ENCODE peak calls at places on chromosomes 5 and 9, in seven cellular contexts. One of them, this sample, is unnamed.

GRCh38 chr5:162209005-162209605 is 141.5 kb downstream of the GABRG2 start:
- DNase-seq in psoas muscle: no peak
- DNase-seq in colonic mucosa: peak; percentile 51
- DNase-seq in spleen: no peak
- DNase-seq in AG04450: no peak
- DNase-seq in CD8-positive, alpha-beta memory T cell: no peak
- DNase-seq in stomach: peak; percentile 26
- DNase-seq in this sample: no peak

GRCh38 chr5:150661086-150661485 is at the start of gene MYOZ3:
- DNase-seq in stomach: no peak
- DNase-seq in spleen: no peak
- DNase-seq in AG04450: no peak
- DNase-seq in CD8-positive, alpha-beta memory T cell: no peak
- DNase-seq in psoas muscle: peak; percentile 63
- DNase-seq in colonic mucosa: no peak
- DNase-seq in this sample: no peak

GRCh38 chr5:135174315-135175096 is 140.5 kb upstream of the PITX1 start:
- DNase-seq in spleen: no peak
- DNase-seq in stomach: no peak
- DNase-seq in CD8-positive, alpha-beta memory T cell: no peak
- DNase-seq in psoas muscle: no peak
- DNase-seq in colonic mucosa: no peak
- DNase-seq in AG04450: no peak
- DNase-seq in this sample: no peak

GRCh38 chr5:31854181-31854624 is 215.3 kb downstream of the PDZD2 start:
- DNase-seq in stomach: no peak
- DNase-seq in colonic mucosa: no peak
- DNase-seq in spleen: no peak
- DNase-seq in CD8-positive, alpha-beta memory T cell: no peak
- DNase-seq in AG04450: peak; percentile 4
- DNase-seq in psoas muscle: peak; percentile 16
- DNase-seq in this sample: peak; percentile 22

GRCh38 chr5:34584165-34584564 is 72.0 kb upstream of the RAI14 start:
- DNase-seq in spleen: no peak
- DNase-seq in stomach: no peak
- DNase-seq in colonic mucosa: no peak
- DNase-seq in AG04450: no peak
- DNase-seq in CD8-positive, alpha-beta memory T cell: no peak
- DNase-seq in psoas muscle: no peak
- DNase-seq in this sample: no peak

GRCh38 chr5:40957048-40957447 is 47.8 kb downstream of the C7 start:
- DNase-seq in AG04450: no peak
- DNase-seq in CD8-positive, alpha-beta memory T cell: no peak
- DNase-seq in psoas muscle: no peak
- DNase-seq in stomach: no peak
- DNase-seq in colonic mucosa: no peak
- DNase-seq in spleen: no peak
- DNase-seq in this sample: no peak

GRCh38 chr9:98781588-98782383 is 14.6 kb downstream of the ANKS6 start:
- DNase-seq in spleen: no peak
- DNase-seq in colonic mucosa: peak; percentile 61
- DNase-seq in AG04450: no peak
- DNase-seq in CD8-positive, alpha-beta memory T cell: no peak
- DNase-seq in psoas muscle: no peak
- DNase-seq in stomach: peak; percentile 76
- DNase-seq in this sample: no peak

GRCh38 chr9:2024888-2025781 is 10.0 kb downstream of the SMARCA2 start:
- DNase-seq in CD8-positive, alpha-beta memory T cell: no peak
- DNase-seq in spleen: no peak
- DNase-seq in AG04450: no peak
- DNase-seq in stomach: no peak
- DNase-seq in psoas muscle: no peak
- DNase-seq in colonic mucosa: no peak
- DNase-seq in this sample: no peak

GRCh38 chr5:103224894-103225246 is 33.7 kb upstream of the MACIR start:
- DNase-seq in colonic mucosa: no peak
- DNase-seq in stomach: no peak
- DNase-seq in psoas muscle: no peak
- DNase-seq in CD8-positive, alpha-beta memory T cell: no peak
- DNase-seq in AG04450: no peak
- DNase-seq in spleen: no peak
- DNase-seq in this sample: no peak

GRCh38 chr5:155047818-155048217 is 34.3 kb downstream of the KIF4B start:
- DNase-seq in stomach: no peak
- DNase-seq in CD8-positive, alpha-beta memory T cell: no peak
- DNase-seq in AG04450: no peak
- DNase-seq in psoas muscle: no peak
- DNase-seq in colonic mucosa: no peak
- DNase-seq in spleen: no peak
- DNase-seq in this sample: no peak

GRCh38 chr9:127785023-127785932 is 556 bp upstream of the CDK9 start:
- DNase-seq in spleen: peak; percentile 99
- DNase-seq in colonic mucosa: peak; percentile 89
- DNase-seq in CD8-positive, alpha-beta memory T cell: peak; percentile 94
- DNase-seq in AG04450: no peak
- DNase-seq in psoas muscle: peak; percentile 91
- DNase-seq in stomach: peak; percentile 91
- DNase-seq in this sample: peak; percentile 92

GRCh38 chr9:101353683-101354082 is 31.1 kb downstream of the BAAT start:
- DNase-seq in colonic mucosa: no peak
- DNase-seq in spleen: no peak
- DNase-seq in CD8-positive, alpha-beta memory T cell: no peak
- DNase-seq in AG04450: no peak
- DNase-seq in psoas muscle: no peak
- DNase-seq in stomach: no peak
- DNase-seq in this sample: no peak

GRCh38 chr5:137751869-137752491 is 2.2 kb downstream of the HNRNPA0 start:
- DNase-seq in spleen: no peak
- DNase-seq in colonic mucosa: peak; percentile 44
- DNase-seq in AG04450: no peak
- DNase-seq in CD8-positive, alpha-beta memory T cell: no peak
- DNase-seq in psoas muscle: no peak
- DNase-seq in stomach: no peak
- DNase-seq in this sample: peak; percentile 56

GRCh38 chr9:68678430-68678829 is 26.6 kb upstream of the PIP5K1B start:
- DNase-seq in stomach: no peak
- DNase-seq in spleen: no peak
- DNase-seq in colonic mucosa: no peak
- DNase-seq in psoas muscle: no peak
- DNase-seq in AG04450: no peak
- DNase-seq in CD8-positive, alpha-beta memory T cell: no peak
- DNase-seq in this sample: no peak

GRCh38 chr9:88464851-88465250 is 70.1 kb upstream of the NXNL2 start:
- DNase-seq in colonic mucosa: no peak
- DNase-seq in AG04450: no peak
- DNase-seq in stomach: no peak
- DNase-seq in psoas muscle: no peak
- DNase-seq in spleen: no peak
- DNase-seq in CD8-positive, alpha-beta memory T cell: no peak
- DNase-seq in this sample: no peak

GRCh38 chr5:91499943-91500531 is 116.9 kb upstream of the ARRDC3 start:
- DNase-seq in colonic mucosa: no peak
- DNase-seq in CD8-positive, alpha-beta memory T cell: no peak
- DNase-seq in stomach: no peak
- DNase-seq in spleen: no peak
- DNase-seq in psoas muscle: no peak
- DNase-seq in AG04450: peak; percentile 20
- DNase-seq in this sample: peak; percentile 10

GRCh38 chr5:141001466-141001853 is 35.2 kb downstream of the PCDHAC2 start:
- DNase-seq in psoas muscle: no peak
- DNase-seq in spleen: no peak
- DNase-seq in colonic mucosa: no peak
- DNase-seq in CD8-positive, alpha-beta memory T cell: no peak
- DNase-seq in stomach: no peak
- DNase-seq in AG04450: no peak
- DNase-seq in this sample: no peak

GRCh38 chr9:129861447-129861827 is 26.2 kb downstream of the USP20 start:
- DNase-seq in colonic mucosa: no peak
- DNase-seq in psoas muscle: no peak
- DNase-seq in spleen: no peak
- DNase-seq in stomach: no peak
- DNase-seq in CD8-positive, alpha-beta memory T cell: no peak
- DNase-seq in AG04450: no peak
- DNase-seq in this sample: no peak

GRCh38 chr5:126544087-126544740 is 50.8 kb downstream of the ALDH7A1 start:
- DNase-seq in AG04450: no peak
- DNase-seq in CD8-positive, alpha-beta memory T cell: no peak
- DNase-seq in colonic mucosa: peak; percentile 61
- DNase-seq in spleen: no peak
- DNase-seq in psoas muscle: no peak
- DNase-seq in stomach: peak; percentile 40
- DNase-seq in this sample: peak; percentile 28

GRCh38 chr9:111399772-111400563 is 69.9 kb upstream of the OR2K2 start:
- DNase-seq in psoas muscle: no peak
- DNase-seq in colonic mucosa: peak; percentile 47
- DNase-seq in AG04450: no peak
- DNase-seq in stomach: peak; percentile 41
- DNase-seq in CD8-positive, alpha-beta memory T cell: no peak
- DNase-seq in spleen: no peak
- DNase-seq in this sample: no peak

GRCh38 chr9:133597316-133597957 is 11.8 kb downstream of the FAM163B start:
- DNase-seq in psoas muscle: no peak
- DNase-seq in stomach: no peak
- DNase-seq in colonic mucosa: no peak
- DNase-seq in AG04450: no peak
- DNase-seq in spleen: no peak
- DNase-seq in CD8-positive, alpha-beta memory T cell: no peak
- DNase-seq in this sample: no peak

GRCh38 chr5:65151632-65152031 is 330.1 kb downstream of the ADAMTS6 start:
- DNase-seq in spleen: no peak
- DNase-seq in AG04450: no peak
- DNase-seq in psoas muscle: no peak
- DNase-seq in stomach: no peak
- DNase-seq in CD8-positive, alpha-beta memory T cell: no peak
- DNase-seq in colonic mucosa: peak; percentile 30
- DNase-seq in this sample: no peak

GRCh38 chr5:4684946-4685345 is 455.2 kb upstream of the ADAMTS16 start:
- DNase-seq in CD8-positive, alpha-beta memory T cell: no peak
- DNase-seq in spleen: no peak
- DNase-seq in psoas muscle: no peak
- DNase-seq in AG04450: no peak
- DNase-seq in stomach: no peak
- DNase-seq in colonic mucosa: no peak
- DNase-seq in this sample: no peak

GRCh38 chr5:79858097-79858723 is 132.9 kb downstream of the MTX3 start:
- DNase-seq in AG04450: no peak
- DNase-seq in stomach: peak; percentile 81
- DNase-seq in spleen: peak; percentile 84
- DNase-seq in CD8-positive, alpha-beta memory T cell: peak; percentile 76
- DNase-seq in colonic mucosa: peak; percentile 77
- DNase-seq in psoas muscle: peak; percentile 71
- DNase-seq in this sample: peak; percentile 76

GRCh38 chr5:132497488-132497997 is 7.0 kb upstream of the IRF1 start:
- DNase-seq in spleen: peak; percentile 83
- DNase-seq in CD8-positive, alpha-beta memory T cell: peak; percentile 35
- DNase-seq in psoas muscle: peak; percentile 77
- DNase-seq in colonic mucosa: peak; percentile 67
- DNase-seq in stomach: peak; percentile 63
- DNase-seq in AG04450: peak; percentile 86
- DNase-seq in this sample: no peak
- H3K27ac ChIP-seq in spleen: peak overlapping the region; percentile 100
- H3K27ac ChIP-seq in CD8-positive, alpha-beta memory T cell: peak overlapping the region; percentile 82
- H3K27ac ChIP-seq in psoas muscle: peak overlapping the region; percentile 77
- H3K27ac ChIP-seq in colonic mucosa: peak overlapping the region; percentile 91
- H3K27ac ChIP-seq in stomach: peak overlapping the region; percentile 94
- H3K27ac ChIP-seq in AG04450: peak overlapping the region; percentile 97
- H3K27ac ChIP-seq in this sample: peak overlapping the region; percentile 99

DNA sequence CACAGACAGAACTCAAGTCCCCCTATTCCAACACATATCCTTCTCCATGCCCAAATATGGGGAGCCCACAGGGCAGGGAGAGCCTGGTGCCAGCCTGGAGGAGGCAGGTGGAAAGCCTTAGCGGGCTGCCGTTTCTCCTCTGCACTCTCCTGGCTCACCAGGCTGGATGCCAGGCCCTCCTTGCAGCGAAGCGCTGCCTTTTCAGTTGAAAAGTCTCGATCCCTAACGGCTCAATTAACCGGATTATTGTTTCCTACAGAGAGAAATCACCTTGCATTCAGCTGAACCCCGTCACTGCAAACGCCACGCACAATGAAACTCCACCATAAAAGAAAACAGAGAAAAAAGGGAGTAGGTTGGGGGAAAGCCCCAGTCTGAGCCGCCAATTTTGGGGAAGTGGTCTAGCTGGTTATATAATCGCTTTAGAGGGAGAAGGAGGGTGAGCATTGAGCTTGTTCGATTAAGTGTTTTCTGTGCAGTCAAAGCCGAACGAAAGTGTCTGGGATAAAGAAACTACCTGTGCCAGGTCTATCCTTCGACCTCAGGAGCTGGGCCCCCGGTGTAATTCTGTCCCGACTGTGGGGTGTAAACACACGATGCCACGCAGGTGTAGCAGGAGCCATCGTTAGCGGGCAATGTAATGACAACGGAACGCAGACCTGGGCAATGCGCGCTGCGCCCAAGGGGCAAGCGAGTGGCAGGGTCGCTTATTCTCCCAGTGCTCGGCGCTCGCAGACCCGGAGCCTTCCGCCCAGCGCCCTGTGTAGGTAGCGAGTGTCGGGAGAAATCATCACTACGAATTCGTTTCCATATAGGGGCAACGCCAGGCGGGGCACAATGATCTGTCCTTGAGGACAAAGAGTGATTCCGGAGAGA is 3.8 kb downstream of the BARHL1 start:
- DNase-seq in CD8-positive, alpha-beta memory T cell: no peak
- DNase-seq in AG04450: no peak
- DNase-seq in colonic mucosa: no peak
- DNase-seq in psoas muscle: no peak
- DNase-seq in spleen: no peak
- DNase-seq in stomach: no peak
- DNase-seq in this sample: no peak
- H3K27me3 ChIP-seq in CD8-positive, alpha-beta memory T cell: peaks cover 69% of the 10 kb centered on the region
- H3K27me3 ChIP-seq in AG04450: peaks cover 90% of the 10 kb centered on the region
- H3K27me3 ChIP-seq in colonic mucosa: peaks cover 98% of the 10 kb centered on the region
- H3K27me3 ChIP-seq in psoas muscle: peaks cover 98% of the 10 kb centered on the region
- H3K27me3 ChIP-seq in spleen: peaks cover 100% of the 10 kb centered on the region
- H3K27me3 ChIP-seq in stomach: peaks cover 79% of the 10 kb centered on the region
- H3K27me3 ChIP-seq in this sample: peaks cover 37% of the 10 kb centered on the region

GRCh38 chr9:35104586-35104985 is 1.7 kb upstream of the STOML2 start:
- DNase-seq in spleen: no peak
- DNase-seq in AG04450: no peak
- DNase-seq in psoas muscle: no peak
- DNase-seq in stomach: no peak
- DNase-seq in colonic mucosa: no peak
- DNase-seq in CD8-positive, alpha-beta memory T cell: no peak
- DNase-seq in this sample: no peak
- H3K27ac ChIP-seq in spleen: no peak overlapping the region
- H3K27ac ChIP-seq in AG04450: no peak overlapping the region
- H3K27ac ChIP-seq in psoas muscle: no peak overlapping the region
- H3K27ac ChIP-seq in stomach: peak overlapping the region; percentile 89
- H3K27ac ChIP-seq in colonic mucosa: no peak overlapping the region
- H3K27ac ChIP-seq in CD8-positive, alpha-beta memory T cell: no peak overlapping the region
- H3K27ac ChIP-seq in this sample: no peak overlapping the region

GRCh38 chr5:2007437-2007905 is 124.7 kb upstream of the IRX4 start:
- DNase-seq in stomach: no peak
- DNase-seq in CD8-positive, alpha-beta memory T cell: no peak
- DNase-seq in spleen: no peak
- DNase-seq in AG04450: no peak
- DNase-seq in colonic mucosa: no peak
- DNase-seq in psoas muscle: peak; percentile 32
- DNase-seq in this sample: no peak
- H3K27me3 ChIP-seq in stomach: no peaks in the 10 kb centered on the region
- H3K27me3 ChIP-seq in CD8-positive, alpha-beta memory T cell: no peaks in the 10 kb centered on the region
- H3K27me3 ChIP-seq in spleen: peaks cover 60% of the 10 kb centered on the region
- H3K27me3 ChIP-seq in AG04450: peaks cover 11% of the 10 kb centered on the region
- H3K27me3 ChIP-seq in colonic mucosa: no peaks in the 10 kb centered on the region
- H3K27me3 ChIP-seq in psoas muscle: peaks cover 43% of the 10 kb centered on the region
- H3K27me3 ChIP-seq in this sample: no peaks in the 10 kb centered on the region

This sample was measured in naive thymus-derived CD4-positive, alpha-beta T cell.